ENCODE peak calls at places on chromosomes 3 and 15, in six cellular contexts. One of them, this sample, is unnamed. For H3K4me1, the result is how much of the 10 kb centered on the place peaks cover.

GRCh38 chr3:124158174-124158812 is 166.4 kb upstream of the ROPN1 start:
- DNase-seq in SK-N-SH: peak
- DNase-seq in transverse colon: no peak
- DNase-seq in suprapubic skin: no peak
- DNase-seq in stomach: no peak
- DNase-seq in upper lobe of left lung: no peak
- DNase-seq in this sample: no peak

GRCh38 chr3:126352476-126353454 is 4.4 kb downstream of the KLF15 start:
- DNase-seq in SK-N-SH: no peak
- DNase-seq in transverse colon: peak
- DNase-seq in suprapubic skin: peak
- DNase-seq in stomach: no peak
- DNase-seq in upper lobe of left lung: peak
- DNase-seq in this sample: peak

GRCh38 chr3:32733631-32734229 is 48.7 kb downstream of the CNOT10 start:
- DNase-seq in SK-N-SH: peak
- DNase-seq in transverse colon: no peak
- DNase-seq in suprapubic skin: no peak
- DNase-seq in stomach: no peak
- DNase-seq in upper lobe of left lung: no peak
- DNase-seq in this sample: no peak

GRCh38 chr3:37054370-37054769 is 61.1 kb downstream of the MLH1 start:
- DNase-seq in SK-N-SH: no peak
- DNase-seq in transverse colon: no peak
- DNase-seq in suprapubic skin: no peak
- DNase-seq in stomach: no peak
- DNase-seq in upper lobe of left lung: no peak
- DNase-seq in this sample: no peak

GRCh38 chr3:30658328-30659052 is 52.1 kb downstream of the TGFBR2 start:
- DNase-seq in SK-N-SH: no peak
- DNase-seq in transverse colon: no peak
- DNase-seq in suprapubic skin: no peak
- DNase-seq in stomach: no peak
- DNase-seq in upper lobe of left lung: peak
- DNase-seq in this sample: no peak

GRCh38 chr15:40845036-40845435 is 1.2 kb downstream of the SPINT1 start:
- DNase-seq in SK-N-SH: no peak
- DNase-seq in transverse colon: no peak
- DNase-seq in suprapubic skin: no peak
- DNase-seq in stomach: no peak
- DNase-seq in upper lobe of left lung: peak
- DNase-seq in this sample: no peak

GRCh38 chr3:61877359-61877770 is 316.0 kb downstream of the PTPRG start:
- DNase-seq in SK-N-SH: no peak
- DNase-seq in transverse colon: no peak
- DNase-seq in suprapubic skin: no peak
- DNase-seq in stomach: no peak
- DNase-seq in upper lobe of left lung: no peak
- DNase-seq in this sample: no peak

GRCh38 chr15:36907295-36907694 is 193.1 kb downstream of the MEIS2 start:
- DNase-seq in SK-N-SH: no peak
- DNase-seq in transverse colon: no peak
- DNase-seq in suprapubic skin: no peak
- DNase-seq in stomach: no peak
- DNase-seq in upper lobe of left lung: no peak
- DNase-seq in this sample: no peak

GRCh38 chr3:12194669-12195161 is 36.0 kb upstream of the TIMP4 start:
- DNase-seq in SK-N-SH: no peak
- DNase-seq in transverse colon: peak
- DNase-seq in suprapubic skin: no peak
- DNase-seq in stomach: peak
- DNase-seq in upper lobe of left lung: no peak
- DNase-seq in this sample: no peak

GRCh38 chr3:195876297-195877031 is 31.9 kb downstream of the TNK2 start:
- DNase-seq in SK-N-SH: no peak
- DNase-seq in transverse colon: peak
- DNase-seq in suprapubic skin: no peak
- DNase-seq in stomach: peak
- DNase-seq in upper lobe of left lung: peak
- DNase-seq in this sample: no peak

GRCh38 chr3:152360966-152361365 is 92.2 kb downstream of the MBNL1 start:
- DNase-seq in SK-N-SH: no peak
- DNase-seq in transverse colon: no peak
- DNase-seq in suprapubic skin: no peak
- DNase-seq in stomach: no peak
- DNase-seq in upper lobe of left lung: no peak
- DNase-seq in this sample: no peak
- H3K4me1 ChIP-seq in SK-N-SH: under half
- H3K4me1 ChIP-seq in transverse colon: half or more
- H3K4me1 ChIP-seq in suprapubic skin: half or more
- H3K4me1 ChIP-seq in stomach: under half
- H3K4me1 ChIP-seq in upper lobe of left lung: under half
- H3K4me1 ChIP-seq in this sample: half or more

GRCh38 chr3:71253169-71253568 is 330.4 kb downstream of the FOXP1 start:
- DNase-seq in SK-N-SH: no peak
- DNase-seq in transverse colon: no peak
- DNase-seq in suprapubic skin: no peak
- DNase-seq in stomach: no peak
- DNase-seq in upper lobe of left lung: no peak
- DNase-seq in this sample: no peak

GRCh38 chr3:71252466-71252865 is 331.1 kb downstream of the FOXP1 start:
- DNase-seq in SK-N-SH: no peak
- DNase-seq in transverse colon: no peak
- DNase-seq in suprapubic skin: no peak
- DNase-seq in stomach: no peak
- DNase-seq in upper lobe of left lung: peak
- DNase-seq in this sample: no peak

GRCh38 chr3:71255498-71255897 is 328.0 kb downstream of the FOXP1 start:
- DNase-seq in SK-N-SH: no peak
- DNase-seq in transverse colon: no peak
- DNase-seq in suprapubic skin: no peak
- DNase-seq in stomach: no peak
- DNase-seq in upper lobe of left lung: no peak
- DNase-seq in this sample: no peak

GRCh38 chr3:71254251-71254650 is 329.3 kb downstream of the FOXP1 start:
- DNase-seq in SK-N-SH: no peak
- DNase-seq in transverse colon: no peak
- DNase-seq in suprapubic skin: no peak
- DNase-seq in stomach: peak
- DNase-seq in upper lobe of left lung: no peak
- DNase-seq in this sample: no peak

DNA sequence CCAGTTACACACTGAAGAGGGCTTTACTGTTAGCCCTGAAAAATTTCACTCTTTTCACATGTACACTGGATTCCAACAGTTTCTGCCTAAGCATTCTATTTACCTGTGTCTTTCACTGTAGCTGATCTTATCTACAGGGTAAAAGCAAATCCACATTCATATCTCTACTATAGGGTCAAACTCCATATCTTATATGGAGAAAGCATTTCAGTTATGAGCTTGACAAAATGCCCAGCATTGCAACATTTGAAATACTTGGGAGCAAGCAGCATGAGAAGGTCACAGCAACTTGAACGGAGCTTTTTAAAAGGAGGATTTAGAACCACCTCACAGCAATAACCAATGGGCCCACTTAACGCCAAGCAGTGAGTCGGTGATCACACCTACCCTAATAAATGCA is 328.9 kb downstream of the FOXP1 start:
- DNase-seq in SK-N-SH: no peak
- DNase-seq in transverse colon: no peak
- DNase-seq in suprapubic skin: no peak
- DNase-seq in stomach: no peak
- DNase-seq in upper lobe of left lung: peak
- DNase-seq in this sample: no peak
- TF ChIP-seq POLR2AphosphoS5 in SK-N-SH: no peak
- TF ChIP-seq POLR2AphosphoS5 in transverse colon: no peak
- TF ChIP-seq POLR2AphosphoS5 in suprapubic skin: no peak
- TF ChIP-seq POLR2AphosphoS5 in stomach: no peak
- TF ChIP-seq POLR2AphosphoS5 in upper lobe of left lung: no peak
- TF ChIP-seq POLR2AphosphoS5 in this sample: no peak

DNA sequence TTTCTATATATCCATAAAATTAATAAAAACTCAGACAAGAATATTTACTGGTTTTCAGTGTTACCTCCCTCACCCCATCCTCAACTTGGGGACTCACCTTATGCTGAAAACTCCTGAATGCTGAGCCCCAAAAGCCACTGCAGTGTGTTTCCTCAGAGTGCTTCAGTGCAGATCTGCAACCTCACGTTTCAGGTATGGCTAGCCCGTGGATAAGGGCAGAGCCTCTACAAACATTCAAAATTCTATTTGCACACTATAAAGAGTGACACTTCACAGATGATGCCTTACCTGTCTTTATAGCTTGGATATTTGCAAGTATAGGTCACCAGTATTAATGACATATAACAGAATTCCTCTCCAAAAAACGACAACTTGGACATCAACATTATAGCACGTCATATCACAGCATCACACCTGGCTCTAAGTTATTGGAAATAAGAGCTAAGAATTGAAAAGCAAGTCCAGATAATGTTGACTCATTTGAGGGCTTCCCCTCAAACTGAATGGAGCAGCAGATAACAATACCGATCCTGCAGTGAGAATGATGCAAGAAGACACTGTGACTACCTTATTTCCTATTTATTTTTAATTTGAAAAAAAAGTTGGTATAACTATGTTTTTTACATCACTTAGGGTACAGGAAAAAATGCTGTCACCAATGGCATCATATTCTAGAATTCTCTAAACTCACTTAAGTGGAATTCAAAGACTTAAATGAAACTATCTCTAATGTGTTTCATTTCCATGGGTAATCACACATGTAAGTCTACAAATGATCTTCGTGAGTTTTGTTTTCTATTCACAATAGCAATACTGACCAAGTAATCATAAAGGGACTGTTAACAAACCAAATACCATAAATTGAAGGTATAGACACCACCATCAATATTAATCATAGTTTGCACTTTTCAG is 40.7 kb upstream of the RSL24D1 start:
- DNase-seq in SK-N-SH: no peak
- DNase-seq in transverse colon: no peak
- DNase-seq in suprapubic skin: no peak
- DNase-seq in stomach: no peak
- DNase-seq in upper lobe of left lung: no peak
- DNase-seq in this sample: no peak
- TF ChIP-seq EP300 in SK-N-SH: no peak
- TF ChIP-seq EP300 in transverse colon: no peak
- TF ChIP-seq EP300 in suprapubic skin: no peak
- TF ChIP-seq EP300 in stomach: no peak
- TF ChIP-seq EP300 in upper lobe of left lung: no peak
- TF ChIP-seq EP300 in this sample: no peak

DNA sequence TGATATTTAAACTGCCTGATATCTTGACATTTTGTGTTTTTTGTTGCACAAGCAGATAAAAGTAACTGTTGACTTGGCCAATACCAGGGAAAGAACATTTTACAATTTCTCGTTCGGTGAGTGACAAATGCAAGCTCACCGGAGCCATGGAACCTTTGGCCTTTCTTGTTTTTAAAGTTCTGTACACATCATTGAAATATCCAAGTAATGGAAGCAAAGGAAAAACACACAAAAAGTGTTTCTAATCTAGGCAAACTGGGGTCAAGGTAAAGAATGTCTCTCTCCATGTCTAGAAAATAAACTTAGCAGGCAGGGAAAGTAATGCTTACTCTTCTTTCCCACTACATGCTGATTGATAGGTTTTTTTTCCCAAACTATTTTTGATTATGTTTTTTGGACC is 27.8 kb downstream of the SPTSSB start:
- DNase-seq in SK-N-SH: no peak
- DNase-seq in transverse colon: no peak
- DNase-seq in suprapubic skin: no peak
- DNase-seq in stomach: no peak
- DNase-seq in upper lobe of left lung: no peak
- DNase-seq in this sample: no peak
- H3K4me1 ChIP-seq in SK-N-SH: under half
- H3K4me1 ChIP-seq in transverse colon: under half
- H3K4me1 ChIP-seq in suprapubic skin: under half
- H3K4me1 ChIP-seq in stomach: under half
- H3K4me1 ChIP-seq in upper lobe of left lung: under half
- H3K4me1 ChIP-seq in this sample: under half

GRCh38 chr15:94843060-94843459 is 611.7 kb downstream of the MCTP2 start:
- DNase-seq in SK-N-SH: no peak
- DNase-seq in transverse colon: no peak
- DNase-seq in suprapubic skin: no peak
- DNase-seq in stomach: no peak
- DNase-seq in upper lobe of left lung: no peak
- DNase-seq in this sample: no peak

GRCh38 chr15:94844188-94844532 is 612.8 kb downstream of the MCTP2 start:
- DNase-seq in SK-N-SH: no peak
- DNase-seq in transverse colon: no peak
- DNase-seq in suprapubic skin: no peak
- DNase-seq in stomach: no peak
- DNase-seq in upper lobe of left lung: no peak
- DNase-seq in this sample: no peak

GRCh38 chr15:94847325-94847724 is 616.0 kb downstream of the MCTP2 start:
- DNase-seq in SK-N-SH: no peak
- DNase-seq in transverse colon: no peak
- DNase-seq in suprapubic skin: no peak
- DNase-seq in stomach: no peak
- DNase-seq in upper lobe of left lung: no peak
- DNase-seq in this sample: no peak

GRCh38 chr15:94845391-94845718 is 614.0 kb downstream of the MCTP2 start:
- DNase-seq in SK-N-SH: no peak
- DNase-seq in transverse colon: no peak
- DNase-seq in suprapubic skin: no peak
- DNase-seq in stomach: no peak
- DNase-seq in upper lobe of left lung: no peak
- DNase-seq in this sample: no peak

DNA sequence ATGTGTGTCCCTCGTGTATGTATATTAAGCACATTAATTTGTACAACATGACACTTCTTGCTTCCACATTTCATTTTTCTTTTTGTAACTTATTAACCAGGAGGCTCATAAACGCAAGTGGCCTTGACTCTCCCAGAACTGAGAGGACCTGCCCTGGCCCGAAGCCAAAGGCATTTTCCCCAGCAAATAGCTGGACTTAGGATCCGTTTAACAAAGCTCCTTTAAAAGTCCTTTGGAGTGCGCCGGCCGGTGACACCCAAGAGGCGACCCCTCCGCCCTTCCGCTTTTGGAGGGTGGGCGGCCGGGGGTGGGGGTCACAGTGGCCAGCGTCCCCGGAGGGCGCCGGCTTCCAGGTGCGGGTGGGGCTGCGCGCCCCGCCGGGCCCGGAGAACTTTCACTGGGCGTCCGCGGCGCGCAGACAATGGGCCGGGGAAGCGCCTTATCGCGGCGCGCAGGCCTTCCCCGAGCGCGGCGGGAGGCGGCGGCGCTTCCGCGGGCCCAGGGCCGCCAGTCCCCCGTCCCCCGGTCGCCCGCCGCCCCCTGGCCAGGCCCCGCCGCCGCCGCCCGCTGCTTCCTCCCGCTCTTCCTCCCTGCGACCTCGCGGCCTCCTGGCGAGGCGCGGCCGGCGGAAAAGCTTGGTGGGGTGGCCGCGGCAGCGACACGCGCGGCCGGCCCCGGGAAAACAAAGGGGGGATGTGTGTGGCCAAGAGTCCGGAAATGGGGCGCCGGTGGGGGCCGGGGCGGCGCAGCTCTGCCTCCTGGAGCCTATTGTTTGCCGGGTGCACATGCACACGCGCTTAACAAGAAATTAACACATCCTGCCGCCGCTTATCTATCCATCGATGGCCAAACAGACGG is 613.4 kb downstream of the MCTP2 start:
- DNase-seq in SK-N-SH: peak
- DNase-seq in transverse colon: peak
- DNase-seq in suprapubic skin: no peak
- DNase-seq in stomach: peak
- DNase-seq in upper lobe of left lung: peak
- DNase-seq in this sample: peak
- TF ChIP-seq POLR2AphosphoS5 in SK-N-SH: no peak
- TF ChIP-seq POLR2AphosphoS5 in transverse colon: no peak
- TF ChIP-seq POLR2AphosphoS5 in suprapubic skin: no peak
- TF ChIP-seq POLR2AphosphoS5 in stomach: no peak
- TF ChIP-seq POLR2AphosphoS5 in upper lobe of left lung: peak
- TF ChIP-seq POLR2AphosphoS5 in this sample: peak

This sample was measured in sigmoid colon.